ENCODE peak calls at places on chromosomes 5 and 9, in five cellular contexts. R, C, Y, Q and T are unnamed samples.

GRCh38 chr5:14153932-14154646 is 10.9 kb downstream of the TRIO start:
- DNase-seq in R (no peak), C (peak), Y (no peak), Q (no peak), T (no peak)

GRCh38 chr9:14423816-14424261 is 109.9 kb upstream of the NFIB start:
- DNase-seq in R (no peak), C (no peak), Y (no peak), Q (no peak), T (no peak)

GRCh38 chr5:133931546-133931945 is 36.9 kb downstream of the C5orf15 start:
- DNase-seq in R (no peak), C (no peak), Y (no peak), Q (no peak), T (no peak)

GRCh38 chr5:165981721-165982120 is 2309.7 kb upstream of the WWC1 start:
- DNase-seq in R (no peak), C (no peak), Y (no peak), Q (no peak), T (no peak)

GRCh38 chr5:89071101-89071940 is 188.3 kb upstream of the MEF2C start:
- DNase-seq in R (no peak), C (no peak), Y (peak), Q (no peak), T (no peak)

GRCh38 chr5:108858959-108859358 is 111.3 kb downstream of the FER start:
- DNase-seq in R (no peak), C (no peak), Y (peak), Q (no peak), T (no peak)

GRCh38 chr9:91558879-91559278 is 135.2 kb upstream of the NFIL3 start:
- DNase-seq in R (no peak), C (no peak), Y (no peak), Q (no peak), T (no peak)

GRCh38 chr5:132739232-132739631 is 1.9 kb upstream of the KIF3A start:
- DNase-seq in R (no peak), C (no peak), Y (no peak), Q (no peak), T (no peak)

GRCh38 chr5:91027316-91027937 is 355.7 kb downstream of the ARRDC3 start:
- DNase-seq in R (no peak), C (no peak), Y (no peak), Q (peak), T (no peak)
- H3K4me2 ChIP-seq in R (no peak), C (peak), Y (no peak), Q (peak), T (no peak)

GRCh38 chr5:92704590-92704989 is 876.4 kb downstream of the NR2F1-AS1 start:
- DNase-seq in R (no peak), C (no peak), Y (no peak), Q (no peak), T (no peak)
- TF ChIP-seq RAD21 in R (no peak), C (no peak), Y (no peak), Q (no peak), T (no peak)

GRCh38 chr9:17462869-17463464 is 115.9 kb upstream of the SH3GL2 start:
- DNase-seq in R (peak), C (peak), Y (no peak), Q (peak), T (no peak)
- TF ChIP-seq REST in R (no peak), C (no peak), Y (no peak), Q (no peak), T (no peak)

GRCh38 chr9:131398204-131398603 is 4.3 kb downstream of the PRRC2B start:
- DNase-seq in R (peak), C (no peak), Y (peak), Q (no peak), T (no peak)
- H3K4me2 ChIP-seq in R (peak), C (peak), Y (peak), Q (peak), T (peak)

GRCh38 chr5:76403713-76403962 is 553 bp downstream of the IQGAP2 start:
- DNase-seq in R (no peak), C (peak), Y (no peak), Q (no peak), T (no peak)

GRCh38 chr5:76401801-76402250 is 1.3 kb upstream of the IQGAP2 start:
- DNase-seq in R (no peak), C (no peak), Y (peak), Q (no peak), T (no peak)

GRCh38 chr5:76403963-76404693 is 1.0 kb downstream of the IQGAP2 start:
- DNase-seq in R (peak), C (peak), Y (peak), Q (peak), T (no peak)

GRCh38 chr5:76402880-76403712 is at the start of gene IQGAP2:
- DNase-seq in R (peak), C (peak), Y (no peak), Q (peak), T (peak)

DNA sequence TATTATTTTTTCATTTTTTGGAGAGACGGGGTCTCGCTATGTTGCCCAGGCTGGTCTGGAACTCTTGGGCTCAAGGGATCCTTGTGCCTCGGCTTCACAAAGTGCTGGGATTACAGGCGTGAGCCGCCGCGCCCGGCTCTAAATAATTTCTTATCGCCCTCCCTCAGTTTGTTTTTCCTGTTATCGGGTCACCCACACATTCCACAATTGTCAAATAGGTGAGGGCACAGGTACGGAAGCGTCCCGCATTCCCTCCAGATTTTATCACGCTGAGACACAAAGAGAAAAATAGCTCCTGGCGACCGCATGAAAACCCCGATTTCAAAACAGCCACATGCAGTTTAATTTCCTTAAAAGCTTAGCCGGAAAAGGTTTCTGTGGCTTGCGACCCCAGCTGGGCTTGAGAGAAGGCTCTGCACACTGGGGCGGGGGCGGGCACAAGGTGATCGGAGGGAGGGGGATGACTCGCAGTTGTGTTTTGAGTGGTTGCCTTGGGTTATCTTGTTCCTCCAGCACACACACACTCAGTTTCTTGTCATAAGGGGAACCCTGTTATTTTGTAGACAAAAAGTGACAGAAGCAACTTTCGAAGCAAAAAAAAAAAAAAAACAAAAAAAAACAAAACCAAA is 720 bp upstream of the IQGAP2 start:
- DNase-seq in R (peak), C (peak), Y (peak), Q (peak), T (no peak)
- TF ChIP-seq RAD21 in R (no peak), C (no peak), Y (no peak), Q (no peak), T (no peak)

GRCh38 chr9:38062106-38062497 is 6.9 kb downstream of the SHB start:
- DNase-seq in R (no peak), C (no peak), Y (no peak), Q (no peak), T (no peak)
- TF ChIP-seq REST in R (no peak), C (no peak), Y (no peak), Q (no peak), T (no peak)